ENCODE peak calls at places on chromosomes 2 and 18, in four cellular contexts. A is fibroblast of lung, Y is tibial nerve, Z is fibroblast of mammary gland. H is an unnamed sample.

GRCh38 chr2:171811229-171811628 is 82.8 kb downstream of the SLC25A12 start:
- DNase-seq in Z (peak; percentile 48), A (peak; percentile 19), Y (no peak), H (peak; percentile 65)

GRCh38 chr2:50591642-50592041 is 440.3 kb downstream of the NRXN1 start:
- DNase-seq in Y (peak; percentile 4), Z (no peak), A (peak; percentile 97), H (peak; percentile 14)

GRCh38 chr2:105307146-105307545 is 22.4 kb downstream of the TGFBRAP1 start:
- DNase-seq in A (no peak), Y (no peak), Z (no peak), H (peak; percentile 39)

GRCh38 chr2:40168032-40168431 is 283.9 kb downstream of the SLC8A1 start:
- DNase-seq in Y (no peak), A (no peak), Z (no peak), H (peak; percentile 68)

GRCh38 chr2:71474744-71475421 is 21.5 kb downstream of the DYSF start:
- DNase-seq in Z (no peak), Y (no peak), A (no peak), H (no peak)

GRCh38 chr2:134244091-134244490 is 9.8 kb upstream of the MGAT5 start:
- DNase-seq in Z (peak; percentile 59), Y (no peak), A (peak; percentile 56), H (no peak)

GRCh38 chr2:173792166-173792565 is 173.0 kb downstream of the SP3 start:
- DNase-seq in Y (no peak), A (no peak), Z (no peak), H (no peak)

GRCh38 chr2:200705305-200705985 is 106.3 kb upstream of the BZW1 start:
- DNase-seq in Z (peak; percentile 33), A (peak; percentile 12), Y (no peak), H (peak; percentile 40)

GRCh38 chr2:54176577-54176976 is 61.2 kb downstream of the ACYP2 start:
- DNase-seq in Z (peak; percentile 59), Y (peak; percentile 53), A (peak; percentile 39), H (peak; percentile 75)

DNA sequence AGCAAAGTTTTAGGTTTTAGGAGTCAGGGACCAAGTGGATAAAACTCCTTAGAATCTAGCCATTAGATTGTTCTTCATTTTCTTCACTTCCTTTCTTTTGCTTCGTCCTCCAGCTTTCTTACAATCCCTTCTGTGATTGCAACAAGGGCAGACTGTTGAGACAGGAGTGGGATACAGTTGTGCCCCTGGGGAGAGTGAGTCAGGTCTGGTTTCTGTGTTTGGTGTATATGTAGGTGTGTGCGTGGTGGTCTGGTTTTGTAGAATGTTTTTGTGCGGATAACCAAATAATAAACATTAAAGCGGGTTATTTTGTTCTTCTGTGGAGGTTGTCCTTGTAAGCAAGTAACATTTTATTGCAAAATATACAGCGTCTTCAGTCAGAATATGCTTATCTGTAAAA is 7.3 kb downstream of the INSIG2 start:
- DNase-seq in Y (no peak), A (no peak), Z (peak; percentile 67), H (peak; percentile 29)
- TF ChIP-seq CTCF in Y (no peak), A (no peak), Z (no peak), H (no peak)

DNA sequence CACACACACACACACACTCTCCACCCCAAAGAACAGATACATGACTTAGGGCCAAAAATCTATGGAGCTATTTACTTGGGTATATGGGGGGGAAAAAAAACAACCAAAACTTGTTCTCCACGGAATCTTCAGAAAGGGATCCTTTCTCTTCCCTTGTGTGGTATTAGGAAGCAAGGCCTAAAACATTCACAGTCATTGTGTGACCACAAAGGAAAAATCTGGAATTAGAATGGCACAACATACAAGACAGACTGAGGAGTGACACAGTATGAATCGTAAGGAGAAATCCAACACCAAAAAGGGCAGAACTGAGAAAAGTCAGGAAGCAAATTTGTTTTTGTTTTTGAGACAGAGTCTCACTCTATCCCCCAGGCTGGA is 70.3 kb downstream of the ASXL2 start:
- DNase-seq in Z (peak; percentile 73), A (peak; percentile 41), Y (no peak), H (peak; percentile 18)
- H3K4me3 ChIP-seq in Z (no peak overlapping the region), A (no peak overlapping the region), Y (no peak overlapping the region), H (no peak overlapping the region)

GRCh38 chr2:1674276-1674675 is 70.0 kb downstream of the PXDN start:
- DNase-seq in A (no peak), Z (no peak), Y (no peak), H (no peak)

GRCh38 chr2:1676091-1676912 is 68.0 kb downstream of the PXDN start:
- DNase-seq in Z (no peak), A (no peak), Y (no peak), H (no peak)

GRCh38 chr2:1676913-1677832 is 67.1 kb downstream of the PXDN start:
- DNase-seq in Z (no peak), Y (no peak), A (no peak), H (no peak)

GRCh38 chr2:1674766-1675397 is 69.4 kb downstream of the PXDN start:
- DNase-seq in Z (no peak), A (no peak), Y (no peak), H (no peak)

DNA sequence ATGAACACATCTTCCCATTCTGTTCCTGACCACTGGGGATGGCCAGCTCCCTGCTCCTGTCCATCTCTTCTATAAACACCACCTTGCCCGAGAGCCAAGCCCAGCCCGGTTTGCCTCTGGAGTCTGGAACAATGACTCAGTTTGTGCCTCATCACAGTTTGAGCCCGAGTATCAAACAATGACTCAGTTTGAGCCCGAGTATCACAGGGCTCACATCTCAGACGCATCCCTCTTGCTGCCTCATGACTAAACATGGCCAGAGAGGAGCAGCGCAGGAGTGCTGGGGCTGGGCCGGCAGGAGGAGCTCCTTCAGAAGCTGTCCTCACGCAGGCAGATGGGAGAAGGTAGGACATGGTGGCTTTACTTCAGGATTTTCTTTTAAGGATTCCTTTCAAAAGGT is 68.7 kb downstream of the PXDN start:
- DNase-seq in Y (peak; percentile 58), A (peak; percentile 95), Z (peak; percentile 95), H (peak; percentile 94)
- TF ChIP-seq CTCF in Y (peak; percentile 27), A (peak; percentile 43), Z (peak; percentile 68), H (peak; percentile 83)

GRCh38 chr2:46942143-46942526 is 26.5 kb upstream of the MCFD2 start:
- DNase-seq in A (peak; percentile 18), Z (no peak), Y (peak; percentile 21), H (no peak)

GRCh38 chr2:46942891-46943626 is 27.5 kb upstream of the MCFD2 start:
- DNase-seq in Z (no peak), A (no peak), Y (no peak), H (no peak)

GRCh38 chr2:46945671-46946070 is 30.1 kb upstream of the MCFD2 start:
- DNase-seq in A (no peak), Z (no peak), Y (no peak), H (no peak)

GRCh38 chr2:46947841-46948240 is 32.2 kb upstream of the MCFD2 start:
- DNase-seq in A (no peak), Y (no peak), Z (no peak), H (no peak)

GRCh38 chr2:46943881-46944798 is 28.5 kb upstream of the MCFD2 start:
- DNase-seq in Z (no peak), Y (no peak), A (no peak), H (no peak)
- H3K4me3 ChIP-seq in Z (no peak overlapping the region), Y (no peak overlapping the region), A (no peak overlapping the region), H (no peak overlapping the region)

GRCh38 chr2:23639406-23639982 is 254.5 kb downstream of the KLHL29 start:
- DNase-seq in Y (no peak), A (no peak), Z (no peak), H (no peak)
- TF ChIP-seq CTCF in Y (no peak), A (no peak), Z (no peak), H (no peak)

GRCh38 chr18:62720048-62720447 is 4.7 kb downstream of the PHLPP1 start:
- DNase-seq in A (peak; percentile 25), Z (no peak), Y (no peak), H (no peak)
- H3K4me3 ChIP-seq in A (no peak overlapping the region), Z (no peak overlapping the region), Y (no peak overlapping the region), H (no peak overlapping the region)

GRCh38 chr18:3885209-3885792 is 435.3 kb downstream of the TGIF1 start:
- DNase-seq in Z (no peak), A (no peak), Y (no peak), H (no peak)
- TF ChIP-seq CTCF in Z (peak; percentile 30), A (no peak), Y (no peak), H (peak; percentile 22)

GRCh38 chr18:12597775-12598174 is 60.1 kb downstream of the SPIRE1 start:
- DNase-seq in A (peak; percentile 94), Z (peak; percentile 81), Y (no peak), H (peak; percentile 88)

GRCh38 chr18:12595571-12596255 is 62.2 kb downstream of the SPIRE1 start:
- DNase-seq in Y (no peak), Z (no peak), A (no peak), H (no peak)

GRCh38 chr18:12593861-12594260 is 64.0 kb downstream of the SPIRE1 start:
- DNase-seq in A (peak; percentile 49), Y (no peak), Z (peak; percentile 64), H (peak; percentile 32)

GRCh38 chr18:12589419-12589818 is 68.5 kb downstream of the SPIRE1 start:
- DNase-seq in A (no peak), Y (no peak), Z (no peak), H (no peak)

GRCh38 chr18:12592597-12593127 is 65.2 kb downstream of the SPIRE1 start:
- DNase-seq in Y (no peak), Z (no peak), A (no peak), H (no peak)
- H3K4me3 ChIP-seq in Y (no peak overlapping the region), Z (no peak overlapping the region), A (no peak overlapping the region), H (no peak overlapping the region)

GRCh38 chr2:162342841-162343240 is 1.1 kb upstream of the GCA start:
- DNase-seq in Z (no peak), Y (no peak), A (no peak), H (no peak)

GRCh38 chr2:162344617-162344950 is 652 bp downstream of the GCA start:
- DNase-seq in Z (no peak), A (no peak), Y (no peak), H (peak; percentile 3)

GRCh38 chr2:162343492-162343823 is 474 bp upstream of the GCA start:
- DNase-seq in Z (no peak), A (no peak), Y (no peak), H (no peak)

GRCh38 chr2:162340822-162341221 is 3.1 kb upstream of the GCA start:
- DNase-seq in Z (no peak), Y (no peak), A (no peak), H (no peak)

DNA sequence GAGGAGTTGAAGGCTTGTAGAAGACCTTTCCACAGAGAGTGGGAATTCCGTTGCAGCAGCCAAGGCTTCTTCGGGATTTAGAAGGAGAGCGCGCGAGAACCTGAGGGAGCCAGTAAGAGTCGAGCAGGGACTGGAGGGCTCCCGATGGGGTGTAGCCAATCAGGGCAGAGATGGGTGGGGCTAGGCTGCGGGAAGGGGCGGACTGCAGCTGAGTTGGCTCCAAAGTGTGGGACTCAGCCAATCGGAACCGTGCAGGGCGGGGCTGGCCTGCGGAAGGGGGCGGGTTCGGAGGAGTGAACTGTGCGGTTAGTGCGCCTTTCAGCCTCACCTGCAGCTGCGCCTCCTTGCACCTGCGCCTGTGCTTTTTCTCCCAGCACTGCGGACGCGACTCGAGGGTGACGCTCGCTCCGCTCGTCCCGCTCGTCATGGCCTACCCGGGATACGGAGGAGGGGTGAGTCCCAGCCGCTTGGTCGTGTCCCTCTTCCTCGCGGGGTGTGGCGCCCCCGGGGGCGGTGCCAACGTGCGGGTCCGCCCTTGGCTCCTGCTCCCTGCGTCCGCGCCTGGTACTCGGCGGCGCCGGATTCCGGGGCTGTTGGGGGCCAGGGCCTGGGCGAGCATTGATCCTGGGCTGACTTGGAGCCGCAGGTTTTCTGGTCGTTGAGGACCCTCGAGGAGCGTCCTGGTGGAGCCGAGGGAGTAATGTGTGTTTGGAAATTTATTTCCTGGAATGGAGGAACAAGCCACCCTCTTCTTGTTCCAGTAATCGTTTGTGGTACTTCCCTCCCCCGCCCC is at the start of gene GCA:
- DNase-seq in Y (peak; percentile 95), Z (peak; percentile 93), A (peak; percentile 95), H (peak; percentile 94)
- TF ChIP-seq CTCF in Y (peak; percentile 37), Z (no peak), A (no peak), H (no peak)